ENCODE peak calls at places on chromosomes 11 and 22, in seven cellular contexts. G, F, E, D, O, Y and R are unnamed samples.

GRCh38 chr22:25120093-25120561 is 79.5 kb upstream of the CRYBB3 start:
- DNase-seq in O (no peak), D (peak), E (no peak), F (no peak), Y (peak), G (peak), R (no peak)

GRCh38 chr22:50340157-50340879 is 2.8 kb upstream of the PPP6R2 start:
- DNase-seq in O (peak), D (no peak), G (no peak), E (no peak), F (no peak), Y (no peak), R (no peak)

GRCh38 chr11:14449302-14449714 is 50.3 kb downstream of the COPB1 start:
- DNase-seq in G (no peak), F (no peak), O (no peak), Y (no peak), E (no peak), D (no peak), R (no peak)

GRCh38 chr11:64448599-64449380 is 89.8 kb downstream of the RPS6KA4 start:
- DNase-seq in D (peak), E (peak), F (peak), O (peak), Y (peak), G (peak), R (peak)

GRCh38 chr22:25666308-25666707 is 75.7 kb upstream of the MYO18B start:
- DNase-seq in Y (no peak), D (no peak), F (no peak), O (peak), G (peak), E (no peak), R (no peak)

GRCh38 chr11:86818466-86819282 is 18.3 kb downstream of the PRSS23 start:
- DNase-seq in G (no peak), Y (peak), D (no peak), F (no peak), E (no peak), O (peak), R (no peak)

GRCh38 chr11:38788591-38788990 is 2190.6 kb upstream of the RAG2 start:
- DNase-seq in Y (no peak), F (no peak), E (no peak), D (no peak), G (no peak), O (no peak), R (no peak)

GRCh38 chr11:133910101-133910500 is 46.7 kb downstream of the IGSF9B start:
- DNase-seq in G (no peak), Y (no peak), O (no peak), D (no peak), F (no peak), E (no peak), R (no peak)

GRCh38 chr11:1888347-1888753 is 3.3 kb downstream of the PRR33 start:
- DNase-seq in O (no peak), D (peak), Y (no peak), E (no peak), G (no peak), F (no peak), R (no peak)

GRCh38 chr11:4178813-4179662 is 84.4 kb downstream of the RRM1 start:
- DNase-seq in D (no peak), Y (no peak), E (no peak), G (no peak), F (no peak), O (no peak), R (no peak)

GRCh38 chr22:43006753-43007152 is 8.2 kb downstream of the PACSIN2 start:
- DNase-seq in O (no peak), G (no peak), Y (no peak), E (no peak), D (no peak), F (no peak), R (no peak)

GRCh38 chr22:33883561-33883960 is 36.7 kb downstream of the LARGE1 start:
- DNase-seq in F (no peak), O (no peak), E (no peak), Y (no peak), G (no peak), D (no peak), R (no peak)

GRCh38 chr11:10909141-10909883 is 51.5 kb upstream of the ZBED5 start:
- DNase-seq in F (no peak), E (no peak), Y (no peak), D (no peak), G (no peak), O (no peak), R (no peak)

GRCh38 chr11:124895471-124895971 is 2.1 kb downstream of the ROBO4 start:
- DNase-seq in E (no peak), O (no peak), F (no peak), Y (no peak), G (peak), D (no peak), R (no peak)

GRCh38 chr22:47784991-47785390 is 1022.5 kb downstream of the TBC1D22A start:
- DNase-seq in D (no peak), E (no peak), Y (no peak), G (no peak), O (no peak), F (no peak), R (no peak)

GRCh38 chr11:44622721-44623258 is 57.3 kb downstream of the CD82 start:
- DNase-seq in F (no peak), G (peak), D (no peak), O (no peak), Y (no peak), E (no peak), R (peak)

GRCh38 chr11:131866535-131867400 is 496.4 kb downstream of the NTM start:
- DNase-seq in E (no peak), D (no peak), G (no peak), O (no peak), Y (no peak), F (no peak), R (no peak)

GRCh38 chr11:12807621-12808020 is 133.4 kb downstream of the TEAD1 start:
- DNase-seq in Y (no peak), D (no peak), O (no peak), G (no peak), F (no peak), E (no peak), R (no peak)

GRCh38 chr11:85628771-85629341 is 463 bp downstream of the TMEM126B start:
- DNase-seq in E (no peak), F (no peak), D (no peak), O (no peak), Y (peak), G (no peak), R (no peak)

GRCh38 chr11:1553808-1554594 is 18.1 kb downstream of the DUSP8 start:
- DNase-seq in Y (no peak), F (no peak), D (peak), O (no peak), E (no peak), G (peak), R (no peak)

GRCh38 chr11:96715208-96715607 is 325.4 kb downstream of the JRKL start:
- DNase-seq in E (no peak), G (no peak), Y (no peak), F (no peak), O (no peak), D (no peak), R (no peak)

GRCh38 chr11:71391786-71392185 is 56.4 kb downstream of the DHCR7 start:
- DNase-seq in E (no peak), O (no peak), F (no peak), G (no peak), Y (no peak), D (no peak), R (peak)

GRCh38 chr11:47111318-47111804 is 65.3 kb downstream of the ARFGAP2 start:
- DNase-seq in O (no peak), D (no peak), G (no peak), F (no peak), Y (no peak), E (no peak), R (no peak)

GRCh38 chr11:70555092-70555491 is 156.8 kb downstream of the CTTN start:
- DNase-seq in D (no peak), E (no peak), G (no peak), F (no peak), Y (no peak), O (no peak), R (no peak)

GRCh38 chr11:121100943-121101342 is at the start of gene TECTA:
- DNase-seq in E (no peak), G (no peak), D (no peak), F (no peak), Y (no peak), O (no peak), R (no peak)